ENCODE peak calls at places on chromosomes 16 and 17, in six cellular contexts. S is HFF-Myc, T is heart right ventricle, W is astrocyte of the spinal cord, U is AG04450, P is choroid plexus epithelial cell. J is an unnamed sample.

GRCh38 chr17:7043544-7044268 is at the start of gene SLC16A11:
- DNase-seq in U (no peak), P (peak), T (peak), W (peak), S (no peak), J (no peak)

GRCh38 chr17:31452101-31452500 is 60.6 kb downstream of the RAB11FIP4 start:
- DNase-seq in S (no peak), U (no peak), P (no peak), T (no peak), W (no peak), J (no peak)

GRCh38 chr17:39573447-39574298 is 34.0 kb downstream of the NEUROD2 start:
- DNase-seq in W (peak), S (no peak), U (no peak), P (peak), T (peak), J (no peak)

GRCh38 chr16:51327001-51327400 is 175.9 kb upstream of the SALL1 start:
- DNase-seq in S (peak), T (no peak), P (peak), U (peak), W (peak), J (peak)

GRCh38 chr16:26765087-26765486 is 301.6 kb upstream of the C16orf82 start:
- DNase-seq in U (no peak), W (no peak), S (no peak), T (no peak), P (peak), J (no peak)

GRCh38 chr17:71412803-71413202 is 708.0 kb upstream of the SOX9 start:
- DNase-seq in T (no peak), S (peak), U (peak), P (peak), W (peak), J (peak)

GRCh38 chr16:87780385-87780989 is 14.7 kb upstream of the KLHDC4 start:
- DNase-seq in S (no peak), P (peak), W (no peak), T (no peak), U (no peak), J (no peak)

GRCh38 chr17:75130632-75131277 is 787 bp downstream of the NT5C start:
- DNase-seq in P (peak), W (peak), T (no peak), U (no peak), S (no peak), J (peak)

GRCh38 chr16:72072514-72073342 is 9.7 kb downstream of the HPR start:
- DNase-seq in W (no peak), P (peak), T (no peak), S (peak), U (no peak), J (no peak)

GRCh38 chr17:29160253-29160652 is 19.9 kb downstream of the MYO18A start:
- DNase-seq in S (no peak), P (no peak), U (no peak), T (no peak), W (no peak), J (no peak)

GRCh38 chr17:29159286-29159860 is 20.8 kb downstream of the MYO18A start:
- DNase-seq in U (no peak), W (no peak), S (no peak), P (no peak), T (no peak), J (no peak)

GRCh38 chr17:29158096-29158495 is 22.1 kb downstream of the MYO18A start:
- DNase-seq in W (no peak), S (no peak), P (no peak), U (no peak), T (no peak), J (peak)

GRCh38 chr17:29157310-29157709 is 22.9 kb downstream of the MYO18A start:
- DNase-seq in U (no peak), T (no peak), W (no peak), P (no peak), S (no peak), J (no peak)

GRCh38 chr17:29158515-29159275 is 21.5 kb downstream of the MYO18A start:
- DNase-seq in P (peak), U (peak), T (no peak), W (peak), S (no peak), J (peak)
- H3K4me3 ChIP-seq in P (peak), U (peak), T (no peak), W (no peak), S (no peak), J (peak)

DNA sequence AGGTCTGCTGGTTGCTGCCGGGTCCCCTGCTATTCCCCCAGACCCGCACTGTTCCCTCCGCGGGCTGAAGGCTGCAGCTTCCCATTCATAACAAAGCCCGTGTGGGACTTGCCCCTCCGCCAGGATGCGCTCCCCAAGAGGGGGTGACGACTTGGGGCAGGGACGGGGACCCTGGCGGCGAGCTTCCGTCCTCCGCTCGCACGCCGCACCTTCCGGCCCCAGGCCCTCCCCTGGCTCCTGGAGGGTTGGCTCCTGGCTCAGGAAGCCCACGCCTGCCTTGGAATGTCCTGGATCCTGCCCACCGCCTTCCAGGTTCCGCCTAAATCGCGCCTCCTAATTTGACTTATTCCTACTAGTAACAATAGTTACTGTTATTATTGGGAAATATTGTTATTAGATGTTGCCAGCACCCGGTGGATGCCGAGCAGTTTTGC is 1.1 kb upstream of the TFAP4 start:
- DNase-seq in P (peak), W (no peak), S (no peak), U (no peak), T (peak), J (no peak)
- TF ChIP-seq CTCF in P (peak), W (peak), S (peak), U (peak), T (peak), J (peak)

GRCh38 chr17:60439501-60439900 is 17.2 kb downstream of the CHCT1 start:
- DNase-seq in W (peak), T (no peak), U (no peak), P (peak), S (no peak), J (no peak)

GRCh38 chr17:60435244-60436170 is 13.2 kb downstream of the CHCT1 start:
- DNase-seq in P (peak), U (peak), W (peak), T (peak), S (peak), J (peak)
- H3K4me3 ChIP-seq in P (no peak), U (peak), W (no peak), T (no peak), S (no peak), J (no peak)

DNA sequence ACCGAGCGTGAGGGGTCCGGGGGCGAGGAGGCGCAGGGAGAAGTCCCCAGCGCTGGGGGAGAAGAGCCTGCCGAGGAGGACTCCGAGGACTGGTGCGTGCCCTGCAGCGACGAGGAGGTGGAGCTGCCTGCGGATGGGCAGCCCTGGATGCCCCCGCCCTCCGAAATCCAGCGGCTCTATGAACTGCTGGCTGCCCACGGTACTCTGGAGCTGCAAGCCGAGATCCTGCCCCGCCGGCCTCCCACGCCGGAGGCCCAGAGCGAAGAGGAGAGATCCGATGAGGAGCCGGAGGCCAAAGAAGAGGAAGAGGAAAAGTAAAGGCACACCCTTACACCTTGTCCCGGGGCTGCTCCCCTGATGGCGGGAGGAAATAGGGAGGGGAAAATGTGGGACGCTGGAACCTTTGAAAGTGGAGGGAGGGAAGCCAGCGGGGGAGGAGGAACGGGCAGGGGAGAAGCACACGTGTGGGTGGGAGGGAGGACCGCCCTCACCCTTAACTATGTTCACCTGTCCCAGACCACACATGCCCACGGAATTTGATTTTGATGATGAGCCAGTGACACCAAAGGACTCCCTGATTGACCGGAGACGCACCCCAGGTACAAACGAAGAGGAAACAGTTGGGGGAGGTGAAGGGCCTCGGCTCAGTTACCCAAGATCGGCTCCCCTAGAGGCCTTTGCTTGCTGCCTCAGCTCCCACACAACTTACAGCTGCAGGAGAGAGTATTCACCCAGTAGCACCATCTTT is 916 bp downstream of the PAGR1 start:
- DNase-seq in U (no peak), T (peak), W (peak), S (no peak), P (peak), J (no peak)
- TF ChIP-seq CTCF in U (peak), T (no peak), W (peak), S (no peak), P (peak), J (peak)

DNA sequence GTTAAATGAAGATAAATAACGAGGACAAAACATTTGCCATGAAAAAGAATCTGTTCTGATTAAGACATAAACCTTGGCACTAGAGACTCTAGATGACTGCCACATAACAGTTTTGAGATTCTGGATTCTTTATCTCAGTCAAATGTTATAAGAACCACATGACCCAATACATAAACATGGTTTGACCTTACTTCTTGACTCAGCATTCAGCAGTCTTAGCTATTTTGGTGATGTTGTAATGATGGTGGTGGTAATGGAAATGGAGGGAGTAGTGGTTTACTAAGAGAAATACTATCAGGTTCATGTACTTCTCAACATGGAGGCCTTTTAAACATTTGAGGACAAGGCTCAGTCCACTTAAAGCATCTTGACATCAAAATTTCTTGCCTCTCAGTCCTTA is 925.4 kb downstream of the CDH11 start:
- DNase-seq in P (peak), T (no peak), S (no peak), W (peak), U (peak), J (no peak)
- H3K4me3 ChIP-seq in P (no peak), T (no peak), S (no peak), W (no peak), U (no peak), J (no peak)

GRCh38 chr17:4406386-4406785 is 27.4 kb upstream of the SPNS3 start:
- DNase-seq in U (no peak), P (no peak), W (no peak), T (no peak), S (no peak), J (no peak)
- TF ChIP-seq CTCF in U (no peak), P (no peak), W (no peak), T (no peak), S (no peak), J (no peak)

J was measured in astrocyte of the cerebellum.